ENCODE peak calls at places on chromosomes 4 and X, in nine cellular contexts. N, O, Q, W, C, A, R, Y and I are unnamed samples.

GRCh38 chr4:122827899-122828601 is 1.4 kb downstream of the FGF2 start:
- DNase-seq in Q (peak), N (peak), R (no peak), O (no peak), A (no peak), C (peak), Y (peak), W (peak), I (peak)

GRCh38 chr4:60389636-60390035 is 810.5 kb upstream of the ADGRL3 start:
- DNase-seq in N (no peak), W (no peak), O (no peak), Q (no peak), Y (no peak), R (no peak), A (no peak), C (no peak), I (peak)

GRCh38 chr4:97828646-97829045 is 314.6 kb downstream of the STPG2 start:
- DNase-seq in O (no peak), Y (no peak), N (no peak), C (no peak), Q (no peak), W (no peak), R (no peak), A (no peak), I (no peak)

GRCh38 chr4:55880652-55881280 is 27.3 kb downstream of the EXOC1 start:
- DNase-seq in W (no peak), Y (peak), R (no peak), C (no peak), N (no peak), Q (no peak), O (no peak), A (no peak), I (no peak)

GRCh38 chrX:109537324-109537665 is 651 bp downstream of the NXT2 start:
- DNase-seq in O (peak), R (no peak), W (no peak), N (no peak), Y (peak), Q (peak), C (no peak), A (no peak), I (no peak)

GRCh38 chrX:94121799-94122198 is 447.8 kb downstream of the FAM133A start:
- DNase-seq in Q (no peak), O (no peak), C (no peak), R (no peak), A (no peak), W (no peak), N (no peak), Y (no peak), I (no peak)

GRCh38 chr4:184374006-184374405 is 100.3 kb downstream of the IRF2 start:
- DNase-seq in Q (peak), W (no peak), O (no peak), N (no peak), R (no peak), A (no peak), C (no peak), Y (no peak), I (no peak)

GRCh38 chr4:88938138-88938537 is 118.8 kb downstream of the FAM13A start:
- DNase-seq in R (no peak), C (no peak), O (no peak), Y (peak), W (no peak), Q (peak), A (no peak), N (no peak), I (no peak)

GRCh38 chrX:131288188-131288587 is 918 bp downstream of the IGSF1 start:
- DNase-seq in C (no peak), A (no peak), N (no peak), W (no peak), O (no peak), Q (no peak), R (no peak), Y (no peak), I (no peak)

GRCh38 chrX:26915064-26915463 is 548.1 kb downstream of the PPP4R3C start:
- DNase-seq in N (no peak), Y (peak), C (no peak), R (no peak), W (no peak), A (peak), Q (no peak), O (no peak), I (no peak)

GRCh38 chrX:133250184-133251080 is 32.3 kb upstream of the TFDP3 start:
- DNase-seq in O (no peak), Y (no peak), C (no peak), A (no peak), R (no peak), W (no peak), Q (no peak), N (no peak), I (no peak)

GRCh38 chrX:69093960-69094935 is 71.0 kb downstream of the PJA1 start:
- DNase-seq in N (peak), R (peak), C (peak), A (peak), O (peak), Q (peak), Y (peak), W (peak), I (peak)

GRCh38 chr4:93182722-93183121 is 645.8 kb upstream of the ATOH1 start:
- DNase-seq in Y (peak), C (no peak), O (no peak), N (no peak), R (no peak), A (no peak), Q (no peak), W (no peak), I (no peak)

GRCh38 chr4:80099671-80100070 is 26.6 kb upstream of the ANTXR2 start:
- DNase-seq in N (no peak), Q (peak), R (no peak), Y (no peak), W (no peak), A (no peak), O (no peak), C (no peak), I (no peak)

GRCh38 chrX:9907645-9908387 is 59.3 kb upstream of the CLDN34 start:
- DNase-seq in N (no peak), O (peak), W (no peak), Y (peak), A (no peak), C (no peak), R (no peak), Q (peak), I (no peak)